ENCODE peak calls at places on chromosomes 16 and 17, in seven cellular contexts. One of them, this sample, is unnamed.

GRCh38 chr17:77908501-77908900 is 50.0 kb upstream of the TNRC6C start:
- DNase-seq in cardiac muscle cell: no peak
- DNase-seq in body of pancreas: no peak
- DNase-seq in PC-3: no peak
- DNase-seq in astrocyte of the cerebellum: no peak
- DNase-seq in AG09319: no peak
- DNase-seq in pancreas: no peak
- DNase-seq in this sample: no peak

GRCh38 chr17:64058547-64059115 is 38.2 kb upstream of the ICAM2 start:
- DNase-seq in AG09319: no peak
- DNase-seq in pancreas: peak; percentile 68
- DNase-seq in cardiac muscle cell: no peak
- DNase-seq in PC-3: peak; percentile 22
- DNase-seq in body of pancreas: peak; percentile 89
- DNase-seq in astrocyte of the cerebellum: no peak
- DNase-seq in this sample: no peak

GRCh38 chr16:52633230-52633629 is 86.3 kb upstream of the TOX3 start:
- DNase-seq in astrocyte of the cerebellum: no peak
- DNase-seq in AG09319: no peak
- DNase-seq in PC-3: no peak
- DNase-seq in pancreas: no peak
- DNase-seq in cardiac muscle cell: no peak
- DNase-seq in body of pancreas: no peak
- DNase-seq in this sample: no peak

GRCh38 chr17:48555616-48556533 is 11.0 kb upstream of the HOXB2 start:
- DNase-seq in body of pancreas: no peak
- DNase-seq in pancreas: no peak
- DNase-seq in astrocyte of the cerebellum: no peak
- DNase-seq in cardiac muscle cell: peak; percentile 69
- DNase-seq in PC-3: peak; percentile 41
- DNase-seq in AG09319: no peak
- DNase-seq in this sample: no peak

GRCh38 chr17:12990041-12990808 is 27.6 kb downstream of the ELAC2 start:
- DNase-seq in body of pancreas: peak; percentile 30
- DNase-seq in PC-3: no peak
- DNase-seq in cardiac muscle cell: no peak
- DNase-seq in astrocyte of the cerebellum: no peak
- DNase-seq in AG09319: no peak
- DNase-seq in pancreas: no peak
- DNase-seq in this sample: no peak

GRCh38 chr16:50467943-50468748 is 80.0 kb upstream of the NKD1 start:
- DNase-seq in astrocyte of the cerebellum: no peak
- DNase-seq in body of pancreas: peak; percentile 52
- DNase-seq in cardiac muscle cell: peak; percentile 47
- DNase-seq in pancreas: no peak
- DNase-seq in PC-3: no peak
- DNase-seq in AG09319: no peak
- DNase-seq in this sample: peak; percentile 71

GRCh38 chr17:2438823-2439222 is 38.0 kb upstream of the MNT start:
- DNase-seq in pancreas: no peak
- DNase-seq in AG09319: no peak
- DNase-seq in body of pancreas: no peak
- DNase-seq in PC-3: no peak
- DNase-seq in astrocyte of the cerebellum: peak; percentile 39
- DNase-seq in cardiac muscle cell: no peak
- DNase-seq in this sample: no peak

GRCh38 chr17:18267927-18268711 is 7.7 kb downstream of the MIEF2 start:
- DNase-seq in cardiac muscle cell: peak; percentile 58
- DNase-seq in body of pancreas: no peak
- DNase-seq in pancreas: no peak
- DNase-seq in AG09319: no peak
- DNase-seq in PC-3: no peak
- DNase-seq in astrocyte of the cerebellum: no peak
- DNase-seq in this sample: peak; percentile 56

GRCh38 chr16:57314161-57314785 is 29.8 kb upstream of the PLLP start:
- DNase-seq in body of pancreas: no peak
- DNase-seq in PC-3: peak; percentile 5
- DNase-seq in astrocyte of the cerebellum: no peak
- DNase-seq in cardiac muscle cell: no peak
- DNase-seq in pancreas: no peak
- DNase-seq in AG09319: no peak
- DNase-seq in this sample: no peak

GRCh38 chr17:78529871-78530670 is 47.1 kb downstream of the DNAH17 start:
- DNase-seq in astrocyte of the cerebellum: no peak
- DNase-seq in pancreas: peak; percentile 89
- DNase-seq in AG09319: no peak
- DNase-seq in PC-3: no peak
- DNase-seq in cardiac muscle cell: no peak
- DNase-seq in body of pancreas: peak; percentile 77
- DNase-seq in this sample: no peak

GRCh38 chr17:71633391-71633849 is 487.4 kb upstream of the SOX9 start:
- DNase-seq in pancreas: no peak
- DNase-seq in astrocyte of the cerebellum: peak; percentile 60
- DNase-seq in AG09319: peak; percentile 48
- DNase-seq in cardiac muscle cell: no peak
- DNase-seq in body of pancreas: no peak
- DNase-seq in PC-3: peak; percentile 98
- DNase-seq in this sample: no peak

GRCh38 chr16:8070501-8070900 is 519.8 kb downstream of the TMEM114 start:
- DNase-seq in cardiac muscle cell: no peak
- DNase-seq in AG09319: no peak
- DNase-seq in astrocyte of the cerebellum: no peak
- DNase-seq in body of pancreas: no peak
- DNase-seq in pancreas: no peak
- DNase-seq in PC-3: no peak
- DNase-seq in this sample: no peak

GRCh38 chr16:72833969-72834368 is 214.0 kb downstream of the ZFHX3 start:
- DNase-seq in PC-3: no peak
- DNase-seq in pancreas: no peak
- DNase-seq in astrocyte of the cerebellum: no peak
- DNase-seq in body of pancreas: no peak
- DNase-seq in AG09319: no peak
- DNase-seq in cardiac muscle cell: no peak
- DNase-seq in this sample: no peak

GRCh38 chr17:8289103-8289397 is 580 bp downstream of the RANGRF start:
- DNase-seq in PC-3: no peak
- DNase-seq in astrocyte of the cerebellum: no peak
- DNase-seq in cardiac muscle cell: peak; percentile 83
- DNase-seq in pancreas: peak; percentile 82
- DNase-seq in AG09319: no peak
- DNase-seq in body of pancreas: peak; percentile 69
- DNase-seq in this sample: peak; percentile 85

GRCh38 chr16:56493131-56493530 is 26.7 kb downstream of the BBS2 start:
- DNase-seq in AG09319: no peak
- DNase-seq in cardiac muscle cell: no peak
- DNase-seq in PC-3: no peak
- DNase-seq in body of pancreas: no peak
- DNase-seq in astrocyte of the cerebellum: no peak
- DNase-seq in pancreas: no peak
- DNase-seq in this sample: no peak

GRCh38 chr16:76278976-76279375 is 1.8 kb downstream of the CNTNAP4 start:
- DNase-seq in AG09319: no peak
- DNase-seq in cardiac muscle cell: peak; percentile 61
- DNase-seq in PC-3: peak; percentile 20
- DNase-seq in body of pancreas: no peak
- DNase-seq in pancreas: no peak
- DNase-seq in astrocyte of the cerebellum: no peak
- DNase-seq in this sample: no peak

GRCh38 chr17:83032781-83033180 is 46.6 kb upstream of the METRNL start:
- DNase-seq in cardiac muscle cell: no peak
- DNase-seq in pancreas: no peak
- DNase-seq in body of pancreas: no peak
- DNase-seq in astrocyte of the cerebellum: no peak
- DNase-seq in PC-3: no peak
- DNase-seq in AG09319: no peak
- DNase-seq in this sample: no peak

GRCh38 chr17:32525116-32525515 is 38.3 kb downstream of the CDK5R1 start:
- DNase-seq in body of pancreas: no peak
- DNase-seq in pancreas: no peak
- DNase-seq in astrocyte of the cerebellum: peak; percentile 37
- DNase-seq in PC-3: no peak
- DNase-seq in AG09319: no peak
- DNase-seq in cardiac muscle cell: peak; percentile 86
- DNase-seq in this sample: no peak

GRCh38 chr16:31061126-31061812 is 12.8 kb downstream of the ZNF668 start:
- DNase-seq in body of pancreas: no peak
- DNase-seq in cardiac muscle cell: no peak
- DNase-seq in pancreas: peak; percentile 67
- DNase-seq in PC-3: no peak
- DNase-seq in AG09319: no peak
- DNase-seq in astrocyte of the cerebellum: no peak
- DNase-seq in this sample: no peak

GRCh38 chr16:55255890-55256289 is 68.1 kb upstream of the IRX6 start:
- DNase-seq in cardiac muscle cell: peak; percentile 51
- DNase-seq in AG09319: no peak
- DNase-seq in body of pancreas: no peak
- DNase-seq in PC-3: no peak
- DNase-seq in pancreas: no peak
- DNase-seq in astrocyte of the cerebellum: no peak
- DNase-seq in this sample: no peak

GRCh38 chr17:76538281-76538931 is 897 bp upstream of the CYGB start:
- DNase-seq in body of pancreas: no peak
- DNase-seq in PC-3: no peak
- DNase-seq in pancreas: no peak
- DNase-seq in AG09319: no peak
- DNase-seq in cardiac muscle cell: no peak
- DNase-seq in astrocyte of the cerebellum: no peak
- DNase-seq in this sample: no peak

GRCh38 chr17:63480826-63481487 is 4.1 kb downstream of the ACE start:
- DNase-seq in astrocyte of the cerebellum: no peak
- DNase-seq in PC-3: no peak
- DNase-seq in pancreas: peak; percentile 72
- DNase-seq in AG09319: no peak
- DNase-seq in cardiac muscle cell: no peak
- DNase-seq in body of pancreas: peak; percentile 25
- DNase-seq in this sample: no peak

GRCh38 chr17:69578385-69578936 is 164.0 kb downstream of the MAP2K6 start:
- DNase-seq in pancreas: no peak
- DNase-seq in AG09319: no peak
- DNase-seq in astrocyte of the cerebellum: no peak
- DNase-seq in body of pancreas: no peak
- DNase-seq in cardiac muscle cell: no peak
- DNase-seq in PC-3: no peak
- DNase-seq in this sample: no peak

GRCh38 chr16:85271198-85271597 is 158.9 kb upstream of the CIBAR2 start:
- DNase-seq in cardiac muscle cell: no peak
- DNase-seq in AG09319: no peak
- DNase-seq in body of pancreas: no peak
- DNase-seq in pancreas: no peak
- DNase-seq in astrocyte of the cerebellum: no peak
- DNase-seq in PC-3: no peak
- DNase-seq in this sample: no peak

GRCh38 chr17:78337244-78338109 is 22.4 kb downstream of the SOCS3 start:
- DNase-seq in astrocyte of the cerebellum: no peak
- DNase-seq in PC-3: peak; percentile 98
- DNase-seq in AG09319: no peak
- DNase-seq in body of pancreas: no peak
- DNase-seq in cardiac muscle cell: no peak
- DNase-seq in pancreas: no peak
- DNase-seq in this sample: no peak

GRCh38 chr17:55458977-55459376 is 37.3 kb upstream of the MMD start:
- DNase-seq in body of pancreas: no peak
- DNase-seq in astrocyte of the cerebellum: peak; percentile 31
- DNase-seq in PC-3: peak; percentile 95
- DNase-seq in pancreas: no peak
- DNase-seq in cardiac muscle cell: no peak
- DNase-seq in AG09319: no peak
- DNase-seq in this sample: no peak

GRCh38 chr16:56422896-56423441 is 2.4 kb downstream of the AMFR start:
- DNase-seq in PC-3: no peak
- DNase-seq in pancreas: no peak
- DNase-seq in AG09319: no peak
- DNase-seq in astrocyte of the cerebellum: no peak
- DNase-seq in body of pancreas: no peak
- DNase-seq in cardiac muscle cell: no peak
- DNase-seq in this sample: no peak

GRCh38 chr16:50025544-50025931 is 513 bp downstream of the CNEP1R1 start:
- DNase-seq in astrocyte of the cerebellum: peak; percentile 5
- DNase-seq in cardiac muscle cell: peak; percentile 55
- DNase-seq in body of pancreas: no peak
- DNase-seq in PC-3: peak; percentile 3
- DNase-seq in pancreas: no peak
- DNase-seq in AG09319: no peak
- DNase-seq in this sample: no peak

GRCh38 chr17:41977991-41978390 is 11.4 kb downstream of the CNP start:
- DNase-seq in PC-3: peak; percentile 43
- DNase-seq in AG09319: no peak
- DNase-seq in body of pancreas: peak; percentile 60
- DNase-seq in cardiac muscle cell: no peak
- DNase-seq in astrocyte of the cerebellum: no peak
- DNase-seq in pancreas: peak; percentile 25
- DNase-seq in this sample: no peak

DNA sequence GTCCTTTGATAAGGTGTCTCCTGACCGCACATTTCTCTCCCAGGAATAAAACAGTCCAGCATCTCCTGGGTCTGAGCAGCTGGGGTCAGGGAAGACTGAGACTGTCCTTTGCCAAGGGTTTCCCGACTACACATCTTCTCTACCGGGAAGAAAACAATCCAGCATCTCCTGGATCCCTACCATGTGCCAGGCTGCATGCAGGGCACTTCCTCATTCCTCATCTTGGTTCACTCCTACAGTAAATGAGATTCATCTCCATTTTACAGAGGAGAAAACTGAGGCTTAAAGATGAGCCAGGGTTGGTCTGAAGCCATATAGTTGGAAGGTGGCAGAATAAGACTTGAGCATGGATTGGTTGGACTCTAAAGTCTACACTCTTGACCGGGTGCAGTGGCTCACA is 36.7 kb downstream of the NOG start:
- DNase-seq in astrocyte of the cerebellum: no peak
- DNase-seq in pancreas: no peak
- DNase-seq in PC-3: no peak
- DNase-seq in body of pancreas: no peak
- DNase-seq in AG09319: no peak
- DNase-seq in cardiac muscle cell: no peak
- DNase-seq in this sample: no peak
- TF ChIP-seq CTCF in astrocyte of the cerebellum: no peak
- TF ChIP-seq CTCF in pancreas: no peak
- TF ChIP-seq CTCF in PC-3: peak; percentile 9
- TF ChIP-seq CTCF in body of pancreas: no peak
- TF ChIP-seq CTCF in AG09319: no peak
- TF ChIP-seq CTCF in cardiac muscle cell: no peak
- TF ChIP-seq CTCF in this sample: no peak

GRCh38 chr17:67393809-67394418 is 16.8 kb downstream of the PITPNC1 start:
- DNase-seq in pancreas: no peak
- DNase-seq in AG09319: no peak
- DNase-seq in astrocyte of the cerebellum: no peak
- DNase-seq in PC-3: no peak
- DNase-seq in body of pancreas: no peak
- DNase-seq in cardiac muscle cell: no peak
- DNase-seq in this sample: no peak
- TF ChIP-seq CTCF in pancreas: no peak
- TF ChIP-seq CTCF in AG09319: no peak
- TF ChIP-seq CTCF in astrocyte of the cerebellum: no peak
- TF ChIP-seq CTCF in PC-3: no peak
- TF ChIP-seq CTCF in body of pancreas: no peak
- TF ChIP-seq CTCF in cardiac muscle cell: no peak
- TF ChIP-seq CTCF in this sample: no peak

GRCh38 chr16:71500964-71501363 is 11.8 kb upstream of the ZNF19 start:
- DNase-seq in PC-3: no peak
- DNase-seq in cardiac muscle cell: no peak
- DNase-seq in body of pancreas: no peak
- DNase-seq in astrocyte of the cerebellum: no peak
- DNase-seq in AG09319: no peak
- DNase-seq in pancreas: no peak
- DNase-seq in this sample: no peak
- TF ChIP-seq CTCF in PC-3: no peak
- TF ChIP-seq CTCF in cardiac muscle cell: no peak
- TF ChIP-seq CTCF in body of pancreas: no peak
- TF ChIP-seq CTCF in astrocyte of the cerebellum: no peak
- TF ChIP-seq CTCF in AG09319: no peak
- TF ChIP-seq CTCF in pancreas: no peak
- TF ChIP-seq CTCF in this sample: no peak

GRCh38 chr17:5422505-5422904 is 2.5 kb downstream of the RPAIN start:
- DNase-seq in AG09319: no peak
- DNase-seq in body of pancreas: no peak
- DNase-seq in pancreas: no peak
- DNase-seq in astrocyte of the cerebellum: no peak
- DNase-seq in PC-3: peak; percentile 85
- DNase-seq in cardiac muscle cell: no peak
- DNase-seq in this sample: no peak
- TF ChIP-seq CTCF in AG09319: no peak
- TF ChIP-seq CTCF in body of pancreas: no peak
- TF ChIP-seq CTCF in pancreas: no peak
- TF ChIP-seq CTCF in astrocyte of the cerebellum: no peak
- TF ChIP-seq CTCF in PC-3: no peak
- TF ChIP-seq CTCF in cardiac muscle cell: no peak
- TF ChIP-seq CTCF in this sample: no peak